ENCODE peak calls at places on chromosomes 2 and 18, in ten cellular contexts. T is cerebellar cortex; P is stimulated activated CD4-positive, alpha-beta T cell treated with anti-CD3 and anti-CD28 coated beads, Interleukin-1b, Interleukin-23, amount 100 ng/mL, for 48 hours; C is KBM-7; R is iPS DF 19.7; B is aorta; D is germinal center; U is chondrocyte; L is fibroblast of lung; Z is nucleus accumbens. O is an unnamed sample.

GRCh38 chr2:236286866-236287545 is 22.8 kb upstream of the ASB18 start:
- DNase-seq in T (no peak), P (no peak), C (no peak), R (no peak), B (no peak), D (no peak), U (no peak), L (peak), Z (no peak), O (no peak)

GRCh38 chr2:54347622-54348021 is 91.6 kb upstream of the TSPYL6 start:
- DNase-seq in T (no peak), P (no peak), C (no peak), R (no peak), B (no peak), D (no peak), U (no peak), L (no peak), Z (no peak), O (no peak)

GRCh38 chr2:219128401-219128800 is 32.2 kb downstream of the NHEJ1 start:
- DNase-seq in T (no peak), P (no peak), C (peak), R (no peak), B (no peak), D (no peak), U (no peak), L (no peak), Z (no peak), O (no peak)

GRCh38 chr18:12001400-12001799 is 20.1 kb downstream of the IMPA2 start:
- DNase-seq in T (no peak), P (no peak), C (no peak), R (no peak), B (no peak), D (no peak), U (no peak), L (no peak), Z (no peak), O (no peak)

GRCh38 chr2:166293984-166294383 is 81.8 kb downstream of the SCN9A start:
- DNase-seq in T (no peak), P (no peak), C (no peak), R (no peak), B (no peak), D (no peak), U (no peak), L (peak), Z (no peak), O (no peak)

GRCh38 chr18:55478301-55478660 is 109.7 kb downstream of the TCF4 start:
- DNase-seq in T (peak), P (no peak), C (no peak), R (no peak), B (no peak), D (no peak), U (no peak), L (no peak), Z (no peak), O (no peak)

GRCh38 chr18:3721771-3722661 is 272.0 kb downstream of the TGIF1 start:
- DNase-seq in T (peak), P (no peak), C (peak), R (no peak), B (no peak), D (no peak), U (no peak), L (no peak), Z (no peak), O (no peak)

GRCh38 chr2:38535745-38536506 is 66.8 kb downstream of the HNRNPLL start:
- DNase-seq in T (peak), P (peak), C (peak), R (no peak), B (peak), D (peak), U (peak), L (peak), Z (peak), O (peak)

GRCh38 chr2:150475479-150476212 is 11.8 kb downstream of the RND3 start:
- DNase-seq in T (no peak), P (no peak), C (no peak), R (no peak), B (no peak), D (no peak), U (no peak), L (no peak), Z (no peak), O (no peak)

GRCh38 chr18:43578636-43579203 is 301.4 kb upstream of the SYT4 start:
- DNase-seq in T (peak), P (no peak), C (no peak), R (no peak), B (no peak), D (no peak), U (no peak), L (peak), Z (no peak), O (no peak)

GRCh38 chr18:62647179-62647578 is 68.2 kb upstream of the PHLPP1 start:
- DNase-seq in T (no peak), P (no peak), C (no peak), R (no peak), B (no peak), D (no peak), U (no peak), L (no peak), Z (no peak), O (no peak)

GRCh38 chr2:46796843-46797625 is 118.6 kb downstream of the MCFD2 start:
- DNase-seq in T (no peak), P (no peak), C (no peak), R (no peak), B (no peak), D (no peak), U (no peak), L (no peak), Z (no peak), O (no peak)

GRCh38 chr2:112199188-112199587 is 55.7 kb downstream of the ZC3H8 start:
- DNase-seq in T (no peak), P (no peak), C (no peak), R (no peak), B (no peak), D (no peak), U (no peak), L (no peak), Z (no peak), O (no peak)

GRCh38 chr2:866009-866680 is 84.5 kb upstream of the SNTG2 start:
- DNase-seq in T (no peak), P (no peak), C (no peak), R (no peak), B (no peak), D (no peak), U (no peak), L (no peak), Z (no peak), O (no peak)

O was measured in Calu3.